ENCODE peak calls at places on chromosomes 3 and 15, in nine cellular contexts. One of them, this sample, is unnamed.

GRCh38 chr15:78418239-78418638 is 19.8 kb upstream of the IREB2 start:
- DNase-seq in NCI-H1694 treated with DMSO at 0.1 percent for 48 hours: no peak
- DNase-seq in AG04450: no peak
- DNase-seq in stimulated activated CD4-positive, alpha-beta T cell treated with anti-CD3 and anti-CD28 coated beads, Interleukin-4, amount 100 ng/mL, for 1 hour: no peak
- DNase-seq in T-cell: no peak
- DNase-seq in NCI-H748 treated with DMSO at 0.1 percent for 48 hours: no peak
- DNase-seq in neural progenitor cell: no peak
- DNase-seq in NCI-H774: no peak
- DNase-seq in ureter: no peak
- DNase-seq in this sample: no peak

GRCh38 chr15:58467722-58468436 is 36.1 kb downstream of the LIPC start:
- DNase-seq in NCI-H1694 treated with DMSO at 0.1 percent for 48 hours: no peak
- DNase-seq in AG04450: no peak
- DNase-seq in stimulated activated CD4-positive, alpha-beta T cell treated with anti-CD3 and anti-CD28 coated beads, Interleukin-4, amount 100 ng/mL, for 1 hour: no peak
- DNase-seq in T-cell: no peak
- DNase-seq in NCI-H748 treated with DMSO at 0.1 percent for 48 hours: no peak
- DNase-seq in neural progenitor cell: no peak
- DNase-seq in NCI-H774: no peak
- DNase-seq in ureter: no peak
- DNase-seq in this sample: no peak

GRCh38 chr15:64060716-64061115 is 14.4 kb upstream of the DAPK2 start:
- DNase-seq in NCI-H1694 treated with DMSO at 0.1 percent for 48 hours: no peak
- DNase-seq in AG04450: no peak
- DNase-seq in stimulated activated CD4-positive, alpha-beta T cell treated with anti-CD3 and anti-CD28 coated beads, Interleukin-4, amount 100 ng/mL, for 1 hour: no peak
- DNase-seq in T-cell: no peak
- DNase-seq in NCI-H748 treated with DMSO at 0.1 percent for 48 hours: no peak
- DNase-seq in neural progenitor cell: no peak
- DNase-seq in NCI-H774: no peak
- DNase-seq in ureter: no peak
- DNase-seq in this sample: no peak

GRCh38 chr3:52149726-52150125 is 4.5 kb downstream of the POC1A start:
- DNase-seq in NCI-H1694 treated with DMSO at 0.1 percent for 48 hours: no peak
- DNase-seq in AG04450: no peak
- DNase-seq in stimulated activated CD4-positive, alpha-beta T cell treated with anti-CD3 and anti-CD28 coated beads, Interleukin-4, amount 100 ng/mL, for 1 hour: no peak
- DNase-seq in T-cell: no peak
- DNase-seq in NCI-H748 treated with DMSO at 0.1 percent for 48 hours: no peak
- DNase-seq in neural progenitor cell: no peak
- DNase-seq in NCI-H774: no peak
- DNase-seq in ureter: no peak
- DNase-seq in this sample: no peak

GRCh38 chr3:12659316-12660015 is 4.5 kb downstream of the RAF1 start:
- DNase-seq in NCI-H1694 treated with DMSO at 0.1 percent for 48 hours: no peak
- DNase-seq in AG04450: no peak
- DNase-seq in stimulated activated CD4-positive, alpha-beta T cell treated with anti-CD3 and anti-CD28 coated beads, Interleukin-4, amount 100 ng/mL, for 1 hour: no peak
- DNase-seq in T-cell: no peak
- DNase-seq in NCI-H748 treated with DMSO at 0.1 percent for 48 hours: no peak
- DNase-seq in neural progenitor cell: no peak
- DNase-seq in NCI-H774: no peak
- DNase-seq in ureter: no peak
- DNase-seq in this sample: no peak

GRCh38 chr3:144496116-144496835 is 524.7 kb downstream of the DIPK2A start:
- DNase-seq in NCI-H1694 treated with DMSO at 0.1 percent for 48 hours: no peak
- DNase-seq in AG04450: no peak
- DNase-seq in stimulated activated CD4-positive, alpha-beta T cell treated with anti-CD3 and anti-CD28 coated beads, Interleukin-4, amount 100 ng/mL, for 1 hour: no peak
- DNase-seq in T-cell: no peak
- DNase-seq in NCI-H748 treated with DMSO at 0.1 percent for 48 hours: no peak
- DNase-seq in neural progenitor cell: no peak
- DNase-seq in NCI-H774: no peak
- DNase-seq in ureter: no peak
- DNase-seq in this sample: no peak

GRCh38 chr3:134457331-134458125 is 28.3 kb downstream of the ANAPC13 start:
- DNase-seq in NCI-H1694 treated with DMSO at 0.1 percent for 48 hours: no peak
- DNase-seq in AG04450: no peak
- DNase-seq in stimulated activated CD4-positive, alpha-beta T cell treated with anti-CD3 and anti-CD28 coated beads, Interleukin-4, amount 100 ng/mL, for 1 hour: no peak
- DNase-seq in T-cell: no peak
- DNase-seq in NCI-H748 treated with DMSO at 0.1 percent for 48 hours: no peak
- DNase-seq in neural progenitor cell: no peak
- DNase-seq in NCI-H774: no peak
- DNase-seq in ureter: no peak
- DNase-seq in this sample: no peak

GRCh38 chr3:134473868-134474546 is 11.8 kb downstream of the ANAPC13 start:
- DNase-seq in NCI-H1694 treated with DMSO at 0.1 percent for 48 hours: peak; percentile 76
- DNase-seq in AG04450: peak; percentile 66
- DNase-seq in stimulated activated CD4-positive, alpha-beta T cell treated with anti-CD3 and anti-CD28 coated beads, Interleukin-4, amount 100 ng/mL, for 1 hour: peak; percentile 69
- DNase-seq in T-cell: peak; percentile 74
- DNase-seq in NCI-H748 treated with DMSO at 0.1 percent for 48 hours: peak; percentile 21
- DNase-seq in neural progenitor cell: peak; percentile 92
- DNase-seq in NCI-H774: peak; percentile 21
- DNase-seq in ureter: peak; percentile 85
- DNase-seq in this sample: peak; percentile 95

GRCh38 chr3:188776447-188776846 is 395.3 kb upstream of the TPRG1 start:
- DNase-seq in NCI-H1694 treated with DMSO at 0.1 percent for 48 hours: no peak
- DNase-seq in AG04450: no peak
- DNase-seq in stimulated activated CD4-positive, alpha-beta T cell treated with anti-CD3 and anti-CD28 coated beads, Interleukin-4, amount 100 ng/mL, for 1 hour: no peak
- DNase-seq in T-cell: no peak
- DNase-seq in NCI-H748 treated with DMSO at 0.1 percent for 48 hours: no peak
- DNase-seq in neural progenitor cell: peak; percentile 42
- DNase-seq in NCI-H774: no peak
- DNase-seq in ureter: no peak
- DNase-seq in this sample: peak; percentile 4

GRCh38 chr3:16026753-16027152 is 147.7 kb upstream of the GALNT15 start:
- DNase-seq in NCI-H1694 treated with DMSO at 0.1 percent for 48 hours: no peak
- DNase-seq in AG04450: no peak
- DNase-seq in stimulated activated CD4-positive, alpha-beta T cell treated with anti-CD3 and anti-CD28 coated beads, Interleukin-4, amount 100 ng/mL, for 1 hour: no peak
- DNase-seq in T-cell: no peak
- DNase-seq in NCI-H748 treated with DMSO at 0.1 percent for 48 hours: no peak
- DNase-seq in neural progenitor cell: no peak
- DNase-seq in NCI-H774: no peak
- DNase-seq in ureter: no peak
- DNase-seq in this sample: no peak

GRCh38 chr3:184377882-184378445 is at the start of gene THPO:
- DNase-seq in NCI-H1694 treated with DMSO at 0.1 percent for 48 hours: no peak
- DNase-seq in AG04450: no peak
- DNase-seq in stimulated activated CD4-positive, alpha-beta T cell treated with anti-CD3 and anti-CD28 coated beads, Interleukin-4, amount 100 ng/mL, for 1 hour: no peak
- DNase-seq in T-cell: no peak
- DNase-seq in NCI-H748 treated with DMSO at 0.1 percent for 48 hours: no peak
- DNase-seq in neural progenitor cell: peak; percentile 40
- DNase-seq in NCI-H774: peak; percentile 81
- DNase-seq in ureter: no peak
- DNase-seq in this sample: no peak

GRCh38 chr3:45972534-45973402 is 22.9 kb downstream of the FYCO1 start:
- DNase-seq in NCI-H1694 treated with DMSO at 0.1 percent for 48 hours: no peak
- DNase-seq in AG04450: peak; percentile 85
- DNase-seq in stimulated activated CD4-positive, alpha-beta T cell treated with anti-CD3 and anti-CD28 coated beads, Interleukin-4, amount 100 ng/mL, for 1 hour: no peak
- DNase-seq in T-cell: no peak
- DNase-seq in NCI-H748 treated with DMSO at 0.1 percent for 48 hours: no peak
- DNase-seq in neural progenitor cell: no peak
- DNase-seq in NCI-H774: no peak
- DNase-seq in ureter: no peak
- DNase-seq in this sample: no peak

GRCh38 chr3:40971191-40972168 is 227.8 kb upstream of the CTNNB1 start:
- DNase-seq in NCI-H1694 treated with DMSO at 0.1 percent for 48 hours: no peak
- DNase-seq in AG04450: peak; percentile 65
- DNase-seq in stimulated activated CD4-positive, alpha-beta T cell treated with anti-CD3 and anti-CD28 coated beads, Interleukin-4, amount 100 ng/mL, for 1 hour: no peak
- DNase-seq in T-cell: no peak
- DNase-seq in NCI-H748 treated with DMSO at 0.1 percent for 48 hours: peak; percentile 40
- DNase-seq in neural progenitor cell: no peak
- DNase-seq in NCI-H774: peak; percentile 16
- DNase-seq in ureter: peak; percentile 80
- DNase-seq in this sample: no peak

GRCh38 chr15:63234479-63234878 is 42.9 kb upstream of the APH1B start:
- DNase-seq in NCI-H1694 treated with DMSO at 0.1 percent for 48 hours: no peak
- DNase-seq in AG04450: no peak
- DNase-seq in stimulated activated CD4-positive, alpha-beta T cell treated with anti-CD3 and anti-CD28 coated beads, Interleukin-4, amount 100 ng/mL, for 1 hour: no peak
- DNase-seq in T-cell: no peak
- DNase-seq in NCI-H748 treated with DMSO at 0.1 percent for 48 hours: no peak
- DNase-seq in neural progenitor cell: no peak
- DNase-seq in NCI-H774: no peak
- DNase-seq in ureter: peak; percentile 53
- DNase-seq in this sample: no peak

GRCh38 chr3:94024385-94024784 is 4.0 kb downstream of the STX19 start:
- DNase-seq in NCI-H1694 treated with DMSO at 0.1 percent for 48 hours: no peak
- DNase-seq in AG04450: no peak
- DNase-seq in stimulated activated CD4-positive, alpha-beta T cell treated with anti-CD3 and anti-CD28 coated beads, Interleukin-4, amount 100 ng/mL, for 1 hour: no peak
- DNase-seq in T-cell: no peak
- DNase-seq in NCI-H748 treated with DMSO at 0.1 percent for 48 hours: no peak
- DNase-seq in neural progenitor cell: no peak
- DNase-seq in NCI-H774: no peak
- DNase-seq in ureter: no peak
- DNase-seq in this sample: no peak

GRCh38 chr3:5136619-5137429 is 14.7 kb downstream of the ARL8B start:
- DNase-seq in NCI-H1694 treated with DMSO at 0.1 percent for 48 hours: no peak
- DNase-seq in AG04450: no peak
- DNase-seq in stimulated activated CD4-positive, alpha-beta T cell treated with anti-CD3 and anti-CD28 coated beads, Interleukin-4, amount 100 ng/mL, for 1 hour: no peak
- DNase-seq in T-cell: peak; percentile 36
- DNase-seq in NCI-H748 treated with DMSO at 0.1 percent for 48 hours: no peak
- DNase-seq in neural progenitor cell: peak; percentile 30
- DNase-seq in NCI-H774: no peak
- DNase-seq in ureter: no peak
- DNase-seq in this sample: no peak

GRCh38 chr3:50417637-50418033 is 58.3 kb upstream of the TMEM115 start:
- DNase-seq in NCI-H1694 treated with DMSO at 0.1 percent for 48 hours: no peak
- DNase-seq in AG04450: no peak
- DNase-seq in stimulated activated CD4-positive, alpha-beta T cell treated with anti-CD3 and anti-CD28 coated beads, Interleukin-4, amount 100 ng/mL, for 1 hour: no peak
- DNase-seq in T-cell: no peak
- DNase-seq in NCI-H748 treated with DMSO at 0.1 percent for 48 hours: no peak
- DNase-seq in neural progenitor cell: no peak
- DNase-seq in NCI-H774: no peak
- DNase-seq in ureter: no peak
- DNase-seq in this sample: no peak

GRCh38 chr3:17140670-17141505 is 256.1 kb downstream of the PLCL2 start:
- DNase-seq in NCI-H1694 treated with DMSO at 0.1 percent for 48 hours: no peak
- DNase-seq in AG04450: no peak
- DNase-seq in stimulated activated CD4-positive, alpha-beta T cell treated with anti-CD3 and anti-CD28 coated beads, Interleukin-4, amount 100 ng/mL, for 1 hour: no peak
- DNase-seq in T-cell: no peak
- DNase-seq in NCI-H748 treated with DMSO at 0.1 percent for 48 hours: no peak
- DNase-seq in neural progenitor cell: no peak
- DNase-seq in NCI-H774: no peak
- DNase-seq in ureter: no peak
- DNase-seq in this sample: no peak

GRCh38 chr3:181947606-181948005 is 235.9 kb downstream of the SOX2 start:
- DNase-seq in NCI-H1694 treated with DMSO at 0.1 percent for 48 hours: no peak
- DNase-seq in AG04450: no peak
- DNase-seq in stimulated activated CD4-positive, alpha-beta T cell treated with anti-CD3 and anti-CD28 coated beads, Interleukin-4, amount 100 ng/mL, for 1 hour: no peak
- DNase-seq in T-cell: no peak
- DNase-seq in NCI-H748 treated with DMSO at 0.1 percent for 48 hours: no peak
- DNase-seq in neural progenitor cell: peak; percentile 9
- DNase-seq in NCI-H774: no peak
- DNase-seq in ureter: no peak
- DNase-seq in this sample: no peak

GRCh38 chr3:134312873-134313838 is 61.1 kb downstream of the AMOTL2 start:
- DNase-seq in NCI-H1694 treated with DMSO at 0.1 percent for 48 hours: no peak
- DNase-seq in AG04450: no peak
- DNase-seq in stimulated activated CD4-positive, alpha-beta T cell treated with anti-CD3 and anti-CD28 coated beads, Interleukin-4, amount 100 ng/mL, for 1 hour: no peak
- DNase-seq in T-cell: no peak
- DNase-seq in NCI-H748 treated with DMSO at 0.1 percent for 48 hours: no peak
- DNase-seq in neural progenitor cell: peak; percentile 94
- DNase-seq in NCI-H774: no peak
- DNase-seq in ureter: peak; percentile 74
- DNase-seq in this sample: no peak

GRCh38 chr3:32077260-32078084 is 28.9 kb upstream of the GPD1L start:
- DNase-seq in NCI-H1694 treated with DMSO at 0.1 percent for 48 hours: no peak
- DNase-seq in AG04450: no peak
- DNase-seq in stimulated activated CD4-positive, alpha-beta T cell treated with anti-CD3 and anti-CD28 coated beads, Interleukin-4, amount 100 ng/mL, for 1 hour: no peak
- DNase-seq in T-cell: no peak
- DNase-seq in NCI-H748 treated with DMSO at 0.1 percent for 48 hours: no peak
- DNase-seq in neural progenitor cell: no peak
- DNase-seq in NCI-H774: no peak
- DNase-seq in ureter: no peak
- DNase-seq in this sample: no peak

GRCh38 chr3:21599890-21600289 is 151.1 kb downstream of the ZNF385D start:
- DNase-seq in NCI-H1694 treated with DMSO at 0.1 percent for 48 hours: no peak
- DNase-seq in AG04450: no peak
- DNase-seq in stimulated activated CD4-positive, alpha-beta T cell treated with anti-CD3 and anti-CD28 coated beads, Interleukin-4, amount 100 ng/mL, for 1 hour: no peak
- DNase-seq in T-cell: no peak
- DNase-seq in NCI-H748 treated with DMSO at 0.1 percent for 48 hours: no peak
- DNase-seq in neural progenitor cell: no peak
- DNase-seq in NCI-H774: no peak
- DNase-seq in ureter: no peak
- DNase-seq in this sample: no peak

GRCh38 chr15:81418427-81418826 is 44.4 kb upstream of the TMC3 start:
- DNase-seq in NCI-H1694 treated with DMSO at 0.1 percent for 48 hours: no peak
- DNase-seq in AG04450: no peak
- DNase-seq in stimulated activated CD4-positive, alpha-beta T cell treated with anti-CD3 and anti-CD28 coated beads, Interleukin-4, amount 100 ng/mL, for 1 hour: no peak
- DNase-seq in T-cell: no peak
- DNase-seq in NCI-H748 treated with DMSO at 0.1 percent for 48 hours: no peak
- DNase-seq in neural progenitor cell: no peak
- DNase-seq in NCI-H774: no peak
- DNase-seq in ureter: no peak
- DNase-seq in this sample: no peak

GRCh38 chr3:94167796-94168195 is 104.9 kb downstream of the NSUN3 start:
- DNase-seq in NCI-H1694 treated with DMSO at 0.1 percent for 48 hours: no peak
- DNase-seq in AG04450: no peak
- DNase-seq in stimulated activated CD4-positive, alpha-beta T cell treated with anti-CD3 and anti-CD28 coated beads, Interleukin-4, amount 100 ng/mL, for 1 hour: no peak
- DNase-seq in T-cell: no peak
- DNase-seq in NCI-H748 treated with DMSO at 0.1 percent for 48 hours: no peak
- DNase-seq in neural progenitor cell: no peak
- DNase-seq in NCI-H774: no peak
- DNase-seq in ureter: no peak
- DNase-seq in this sample: no peak

This sample was measured in esophagus muscularis mucosa.